ENCODE peak calls at places on chromosomes 5 and 9, in four cellular contexts. U is neuronal stem cell, R is H9, F is trophoblast cell. E is an unnamed sample.
A peak's percentile ranks its signal among the peaks of the same experiment; 100 is the strongest.

GRCh38 chr5:152177626-152178349 is 227.3 kb downstream of the NMUR2 start:
- DNase-seq in U (no peak), R (no peak), F (peak; percentile 64), E (no peak)

GRCh38 chr5:65041296-65042158 is 272.8 kb downstream of the CWC27 start:
- DNase-seq in U (no peak), R (no peak), F (no peak), E (no peak)

GRCh38 chr9:68780735-68781134 is 75.7 kb downstream of the PIP5K1B start:
- DNase-seq in U (no peak), R (no peak), F (no peak), E (no peak)

GRCh38 chr9:75788006-75788634 is 102.4 kb upstream of the PCSK5 start:
- DNase-seq in U (no peak), R (no peak), F (no peak), E (no peak)

GRCh38 chr5:176507911-176508310 is 29.3 kb downstream of the RNF44 start:
- DNase-seq in U (no peak), R (no peak), F (no peak), E (no peak)

GRCh38 chr5:109900911-109901627 is 211.3 kb downstream of the MAN2A1 start:
- DNase-seq in U (no peak), R (no peak), F (no peak), E (no peak)

GRCh38 chr9:18428621-18429020 is 45.3 kb upstream of the ADAMTSL1 start:
- DNase-seq in U (no peak), R (no peak), F (no peak), E (no peak)

GRCh38 chr5:87541033-87541432 is 128.3 kb upstream of the CCNH start:
- DNase-seq in U (peak; percentile 23), R (peak; percentile 33), F (no peak), E (no peak)

GRCh38 chr9:9764821-9765220 is 848.0 kb downstream of the PTPRD start:
- DNase-seq in U (no peak), R (no peak), F (no peak), E (no peak)

GRCh38 chr5:2898661-2899060 is 147.2 kb upstream of the IRX2 start:
- DNase-seq in U (no peak), R (peak; percentile 15), F (no peak), E (peak; percentile 33)

GRCh38 chr5:10421841-10422691 is 19.6 kb upstream of the ROPN1L start:
- DNase-seq in U (no peak), R (no peak), F (no peak), E (no peak)

GRCh38 chr5:118174671-118175070 is 813.7 kb downstream of the DTWD2 start:
- DNase-seq in U (no peak), R (no peak), F (no peak), E (no peak)

GRCh38 chr5:83919071-83920041 is 198.7 kb upstream of the HAPLN1 start:
- DNase-seq in U (no peak), R (no peak), F (no peak), E (no peak)

GRCh38 chr5:110956280-110956912 is 115.1 kb upstream of the TSLP start:
- DNase-seq in U (no peak), R (peak; percentile 58), F (no peak), E (peak; percentile 46)

GRCh38 chr5:21919417-21920022 is 933.6 kb downstream of the CDH12 start:
- DNase-seq in U (peak; percentile 20), R (peak; percentile 30), F (no peak), E (no peak)

GRCh38 chr5:7616897-7617296 is 221.0 kb downstream of the ADCY2 start:
- DNase-seq in U (peak; percentile 27), R (no peak), F (no peak), E (no peak)

GRCh38 chr5:153352685-153353219 is 137.7 kb upstream of the GRIA1 start:
- DNase-seq in U (no peak), R (no peak), F (no peak), E (no peak)

GRCh38 chr5:180785151-180785781 is 17.3 kb downstream of the MGAT1 start:
- DNase-seq in U (no peak), R (no peak), F (peak; percentile 25), E (no peak)

GRCh38 chr5:57566914-57567313 is 84.3 kb upstream of the ACTBL2 start:
- DNase-seq in U (no peak), R (no peak), F (peak; percentile 33), E (no peak)

GRCh38 chr5:142609142-142609541 is 76.7 kb downstream of the FGF1 start:
- DNase-seq in U (no peak), R (no peak), F (no peak), E (no peak)

GRCh38 chr5:67407979-67408378 is 211.4 kb upstream of the CD180 start:
- DNase-seq in U (no peak), R (no peak), F (no peak), E (no peak)

GRCh38 chr9:111036946-111037743 is 1.1 kb downstream of the LPAR1 start:
- DNase-seq in U (peak; percentile 42), R (no peak), F (no peak), E (no peak)

GRCh38 chr9:112041536-112042243 is 133.4 kb downstream of the SUSD1 start:
- DNase-seq in U (no peak), R (peak; percentile 64), F (peak; percentile 92), E (peak; percentile 87)

GRCh38 chr9:112042244-112042638 is 132.9 kb downstream of the SUSD1 start:
- DNase-seq in U (no peak), R (no peak), F (peak; percentile 16), E (no peak)

GRCh38 chr9:112042769-112043168 is 132.3 kb downstream of the SUSD1 start:
- DNase-seq in U (no peak), R (no peak), F (no peak), E (no peak)

GRCh38 chr9:112043423-112043822 is 131.7 kb downstream of the SUSD1 start:
- DNase-seq in U (no peak), R (no peak), F (no peak), E (no peak)

DNA sequence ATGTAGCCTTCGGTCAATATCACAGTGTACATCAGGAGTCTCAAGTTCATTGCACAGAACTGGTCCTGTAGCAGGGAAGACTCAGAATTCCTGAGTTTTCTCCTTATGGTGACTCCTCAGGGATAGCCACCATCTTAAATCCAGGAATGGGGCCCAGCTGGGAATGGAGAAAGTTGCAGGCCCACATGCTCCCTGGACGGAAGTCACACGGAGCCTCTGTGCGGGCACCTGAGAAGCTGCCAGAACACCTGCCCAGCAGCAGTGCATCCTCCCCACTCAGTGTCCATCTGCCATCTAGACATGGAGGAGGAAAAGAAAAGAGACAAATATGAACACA is 133.9 kb downstream of the SUSD1 start:
- DNase-seq in U (no peak), R (no peak), F (peak; percentile 53), E (no peak)
- H2BK12ac ChIP-seq in U (no peak overlapping the region), R (no peak overlapping the region), F (peak overlapping the region; percentile 74), E (peak overlapping the region; percentile 99)

GRCh38 chr5:81908771-81909170 is 63.1 kb upstream of the ATG10 start:
- DNase-seq in U (no peak), R (no peak), F (no peak), E (no peak)
- H2AFZ ChIP-seq in U (no peak overlapping the region), R (no peak overlapping the region), F (no peak overlapping the region), E (no peak overlapping the region)

DNA sequence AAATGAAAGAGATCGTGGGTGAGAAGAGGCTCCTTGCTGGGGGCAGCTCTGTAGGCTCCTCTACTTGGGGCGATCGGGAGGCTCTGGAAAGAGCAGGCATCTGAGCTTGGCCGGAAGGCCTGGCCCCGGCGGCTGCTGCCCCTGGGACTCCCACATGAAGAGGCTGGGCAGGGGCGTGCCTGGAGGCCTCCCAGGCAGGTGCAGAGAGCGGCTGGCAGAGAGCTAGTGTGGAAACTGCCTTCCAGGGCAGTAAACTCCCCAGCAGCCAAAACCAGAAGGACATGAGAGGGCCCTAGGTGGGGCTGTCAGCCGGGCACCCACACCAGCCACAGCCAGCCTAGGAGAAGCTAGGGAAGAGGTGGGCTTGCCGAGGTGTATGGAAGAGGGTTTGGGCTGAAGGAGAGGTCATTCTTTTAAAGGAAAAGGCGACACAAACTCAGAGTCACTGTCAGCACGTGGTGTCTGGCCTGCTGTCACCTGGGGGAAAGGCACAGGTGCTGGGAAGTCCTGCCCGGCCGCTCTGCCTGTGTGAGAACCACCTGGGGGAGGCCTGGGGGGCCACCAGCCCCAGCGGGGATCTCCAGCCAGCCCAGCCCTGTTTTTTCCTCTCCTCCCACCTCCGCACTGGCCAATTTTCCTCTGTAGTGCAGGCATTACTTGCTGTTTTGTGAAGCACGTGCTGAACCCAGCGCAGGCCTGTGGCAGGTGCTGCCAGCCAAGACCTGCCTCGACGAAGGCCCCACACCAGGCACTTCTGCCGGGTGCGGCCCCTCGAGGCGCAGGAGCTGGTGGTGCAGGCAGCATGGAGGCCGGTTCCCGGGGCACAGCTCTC is 44.8 kb upstream of the EGFL7 start:
- DNase-seq in U (no peak), R (no peak), F (no peak), E (peak; percentile 46)
- H2BK12ac ChIP-seq in U (peak overlapping the region; percentile 97), R (no peak overlapping the region), F (no peak overlapping the region), E (no peak overlapping the region)

DNA sequence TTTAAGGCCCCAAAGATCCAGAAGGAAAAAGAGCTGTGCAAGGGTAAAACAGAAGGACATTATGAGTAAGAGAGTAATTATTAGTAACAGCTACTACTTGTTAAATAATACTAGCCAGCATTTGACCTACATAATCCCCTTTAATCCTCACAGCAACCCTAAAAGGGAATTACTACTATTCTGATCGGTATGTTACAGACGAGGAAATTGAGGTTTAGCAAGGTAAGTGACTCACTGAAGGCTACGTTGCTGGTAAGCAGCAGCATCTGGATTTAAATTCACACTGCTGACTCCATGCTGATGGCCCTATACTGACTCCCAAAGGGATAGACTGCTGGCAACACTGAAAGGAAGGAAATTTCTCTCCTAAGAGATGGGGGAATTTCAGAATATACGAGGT is 3.7 kb upstream of the FSD1L start:
- DNase-seq in U (no peak), R (no peak), F (no peak), E (no peak)
- H2AFZ ChIP-seq in U (no peak overlapping the region), R (no peak overlapping the region), F (no peak overlapping the region), E (peak overlapping the region; percentile 50)

GRCh38 chr5:150166193-150167162 is at the start of gene CDX1:
- DNase-seq in U (no peak), R (peak; percentile 58), F (no peak), E (no peak)

GRCh38 chr5:150163547-150164059 is 3.0 kb upstream of the CDX1 start:
- DNase-seq in U (no peak), R (peak; percentile 64), F (no peak), E (no peak)

GRCh38 chr5:150164211-150164610 is 2.4 kb upstream of the CDX1 start:
- DNase-seq in U (no peak), R (no peak), F (no peak), E (no peak)

GRCh38 chr5:150163035-150163434 is 3.5 kb upstream of the CDX1 start:
- DNase-seq in U (no peak), R (no peak), F (no peak), E (no peak)

DNA sequence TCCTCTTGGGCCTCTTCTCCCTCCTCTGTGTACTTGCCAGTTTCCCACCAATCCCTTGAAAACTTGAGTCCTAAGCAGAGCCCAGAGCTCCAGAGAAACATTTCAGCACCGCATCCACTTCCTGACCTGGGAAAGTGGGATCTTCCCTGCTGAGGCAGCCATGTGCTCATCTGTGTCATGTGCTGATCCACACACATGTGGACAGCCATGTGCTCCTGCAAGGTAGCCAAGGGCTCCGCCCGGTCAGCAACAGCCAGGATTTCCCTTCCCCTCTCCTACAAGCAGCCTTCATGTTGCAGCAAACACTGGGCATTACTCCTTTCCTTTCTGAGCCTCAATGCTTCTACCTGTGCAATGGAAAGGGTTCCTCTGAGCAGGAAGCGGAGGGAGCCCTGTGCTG is 1.9 kb upstream of the CDX1 start:
- DNase-seq in U (no peak), R (no peak), F (no peak), E (no peak)
- H2BK12ac ChIP-seq in U (peak overlapping the region; percentile 47), R (no peak overlapping the region), F (peak overlapping the region; percentile 0), E (no peak overlapping the region)